ENCODE peak calls at places on chromosomes 13 and 19, in five cellular contexts. Z is choroid plexus epithelial cell, S is psoas muscle, P is brain microvascular endothelial cell, K is fibroblast of lung. G is an unnamed sample.

GRCh38 chr13:92842145-92842544 is 384.5 kb upstream of the GPC6 start:
- DNase-seq in Z (peak; percentile 95), P (peak; percentile 89), S (no peak), K (peak; percentile 97), G (no peak)

GRCh38 chr19:4980838-4981680 is 12.1 kb downstream of the KDM4B start:
- DNase-seq in P (no peak), Z (no peak), K (no peak), S (no peak), G (no peak)

GRCh38 chr19:15453091-15453498 is 3.3 kb upstream of the WIZ start:
- DNase-seq in Z (no peak), K (no peak), P (no peak), S (no peak), G (no peak)

GRCh38 chr19:39590265-39590664 is 12.1 kb upstream of the LGALS13 start:
- DNase-seq in K (peak; percentile 2), S (no peak), Z (peak; percentile 18), P (peak; percentile 12), G (no peak)

GRCh38 chr13:49976314-49977258 is 20.3 kb upstream of the TRIM13 start:
- DNase-seq in K (peak; percentile 63), S (peak; percentile 64), P (peak; percentile 40), Z (peak; percentile 85), G (peak; percentile 74)

GRCh38 chr19:47471733-47472457 is at the start of gene SLC8A2:
- DNase-seq in S (peak; percentile 43), P (peak; percentile 75), K (peak; percentile 84), Z (peak; percentile 84), G (no peak)

GRCh38 chr13:40143559-40143958 is 488.1 kb downstream of the COG6 start:
- DNase-seq in S (no peak), P (no peak), K (no peak), Z (no peak), G (no peak)

GRCh38 chr13:51978836-51979556 is 32.3 kb downstream of the ATP7B start:
- DNase-seq in Z (peak; percentile 17), P (no peak), S (no peak), K (no peak), G (peak; percentile 73)

GRCh38 chr13:111488466-111489132 is 168.2 kb downstream of the TEX29 start:
- DNase-seq in P (no peak), K (no peak), S (no peak), Z (no peak), G (no peak)

GRCh38 chr13:104987621-104988020 is 1547.8 kb downstream of the EFNB2 start:
- DNase-seq in S (no peak), K (no peak), Z (no peak), P (no peak), G (no peak)

GRCh38 chr13:100434010-100434763 is 154.4 kb downstream of the GGACT start:
- DNase-seq in K (peak; percentile 73), S (no peak), Z (peak; percentile 87), P (peak; percentile 62), G (no peak)

GRCh38 chr19:17775245-17775927 is 19.6 kb upstream of the B3GNT3 start:
- DNase-seq in Z (peak; percentile 52), P (peak; percentile 46), K (no peak), S (no peak), G (no peak)

GRCh38 chr13:21203132-21203531 is 26.7 kb downstream of the MRPL57 start:
- DNase-seq in Z (peak; percentile 14), P (peak; percentile 1), S (no peak), K (no peak), G (no peak)

GRCh38 chr19:18322318-18322758 is 538 bp downstream of the LSM4 start:
- DNase-seq in Z (peak; percentile 67), S (peak; percentile 49), P (peak; percentile 64), K (peak; percentile 69), G (peak; percentile 91)

GRCh38 chr13:66967825-66968597 is 262.1 kb downstream of the PCDH9 start:
- DNase-seq in P (no peak), Z (peak; percentile 17), S (no peak), K (no peak), G (no peak)

GRCh38 chr19:2731181-2732117 is 8.4 kb downstream of the SLC39A3 start:
- DNase-seq in P (no peak), Z (no peak), S (no peak), K (no peak), G (no peak)

GRCh38 chr13:52599853-52600603 is 42.2 kb upstream of the HNRNPA1L2 start:
- DNase-seq in K (peak; percentile 35), S (peak; percentile 30), Z (peak; percentile 41), P (no peak), G (peak; percentile 60)

GRCh38 chr13:44141213-44141724 is 232.4 kb upstream of the SERP2 start:
- DNase-seq in Z (no peak), K (peak; percentile 27), S (no peak), P (no peak), G (no peak)

GRCh38 chr19:36577271-36577996 is 4.3 kb upstream of the ZNF529 start:
- DNase-seq in S (no peak), K (peak; percentile 58), P (peak; percentile 43), Z (peak; percentile 11), G (no peak)

GRCh38 chr13:64556391-64556790 is 2673.7 kb downstream of the PCDH9 start:
- DNase-seq in Z (peak; percentile 8), P (no peak), K (peak; percentile 54), S (no peak), G (no peak)

GRCh38 chr19:45130888-45131615 is 29.7 kb downstream of the NKPD1 start:
- DNase-seq in Z (peak; percentile 24), P (no peak), S (no peak), K (peak; percentile 24), G (peak; percentile 56)

GRCh38 chr19:39325778-39326680 is 5.4 kb upstream of the LRFN1 start:
- DNase-seq in K (no peak), Z (no peak), S (no peak), P (peak; percentile 9), G (no peak)

GRCh38 chr19:17260842-17261325 is 3.7 kb downstream of the USHBP1 start:
- DNase-seq in Z (peak; percentile 78), S (peak; percentile 83), K (peak; percentile 50), P (peak; percentile 48), G (peak; percentile 94)

GRCh38 chr19:33214621-33215020 is 11.0 kb downstream of the SLC7A10 start:
- DNase-seq in Z (peak; percentile 72), S (no peak), K (peak; percentile 19), P (peak; percentile 24), G (no peak)

GRCh38 chr13:49627831-49628652 is at the start of gene ARL11:
- DNase-seq in Z (no peak), S (peak; percentile 59), K (no peak), P (no peak), G (peak; percentile 91)

GRCh38 chr13:63351533-63351932 is 1935.9 kb upstream of the PCDH20 start:
- DNase-seq in P (no peak), K (peak; percentile 1), S (no peak), Z (peak; percentile 15), G (no peak)

GRCh38 chr13:28983661-28984060 is 163.5 kb downstream of the MTUS2 start:
- DNase-seq in S (no peak), K (no peak), Z (no peak), P (no peak), G (no peak)

GRCh38 chr13:94128430-94128829 is 351.1 kb downstream of the DCT start:
- DNase-seq in Z (no peak), P (no peak), S (peak; percentile 7), K (peak; percentile 70), G (no peak)

GRCh38 chr13:43800828-43801227 is 14.1 kb upstream of the ENOX1 start:
- DNase-seq in Z (no peak), S (no peak), P (no peak), K (no peak), G (no peak)

DNA sequence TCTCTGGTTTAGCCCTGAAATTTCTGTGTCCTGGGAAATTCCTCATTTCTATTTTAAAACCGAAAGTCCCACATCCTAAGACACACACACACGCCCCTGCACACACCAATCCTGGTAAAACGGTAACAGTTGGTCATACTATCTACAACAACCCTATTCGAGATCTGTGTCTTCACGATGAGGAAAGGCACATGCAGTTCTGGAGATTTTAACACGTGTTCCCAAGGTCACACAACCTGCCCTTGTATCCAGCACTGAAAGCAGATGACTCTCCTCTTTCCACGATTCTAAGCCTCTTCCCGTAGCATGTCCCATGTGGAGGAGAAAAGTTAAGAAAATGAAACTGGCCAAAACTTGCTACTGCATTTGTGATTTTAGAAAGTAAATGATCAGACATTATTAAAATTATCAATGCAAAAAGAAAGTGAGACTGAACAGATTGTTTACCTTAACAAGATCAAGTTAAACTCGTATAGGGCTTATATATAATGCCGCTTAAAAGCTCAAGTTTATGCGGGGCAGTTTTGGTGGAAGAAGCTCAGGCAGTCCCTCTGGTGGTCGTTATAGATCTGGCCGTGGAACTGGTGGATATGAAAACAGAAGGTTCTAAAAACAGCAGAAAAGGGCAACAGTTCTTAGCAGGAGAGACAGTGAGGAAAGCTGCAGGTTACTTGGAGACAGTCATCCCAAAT is 32.7 kb downstream of the VSTM1 start:
- DNase-seq in P (no peak), Z (peak; percentile 52), K (no peak), S (no peak), G (no peak)
- TF ChIP-seq CTCF in P (peak; percentile 75), Z (peak; percentile 76), K (peak; percentile 56), S (no peak), G (no peak)

DNA sequence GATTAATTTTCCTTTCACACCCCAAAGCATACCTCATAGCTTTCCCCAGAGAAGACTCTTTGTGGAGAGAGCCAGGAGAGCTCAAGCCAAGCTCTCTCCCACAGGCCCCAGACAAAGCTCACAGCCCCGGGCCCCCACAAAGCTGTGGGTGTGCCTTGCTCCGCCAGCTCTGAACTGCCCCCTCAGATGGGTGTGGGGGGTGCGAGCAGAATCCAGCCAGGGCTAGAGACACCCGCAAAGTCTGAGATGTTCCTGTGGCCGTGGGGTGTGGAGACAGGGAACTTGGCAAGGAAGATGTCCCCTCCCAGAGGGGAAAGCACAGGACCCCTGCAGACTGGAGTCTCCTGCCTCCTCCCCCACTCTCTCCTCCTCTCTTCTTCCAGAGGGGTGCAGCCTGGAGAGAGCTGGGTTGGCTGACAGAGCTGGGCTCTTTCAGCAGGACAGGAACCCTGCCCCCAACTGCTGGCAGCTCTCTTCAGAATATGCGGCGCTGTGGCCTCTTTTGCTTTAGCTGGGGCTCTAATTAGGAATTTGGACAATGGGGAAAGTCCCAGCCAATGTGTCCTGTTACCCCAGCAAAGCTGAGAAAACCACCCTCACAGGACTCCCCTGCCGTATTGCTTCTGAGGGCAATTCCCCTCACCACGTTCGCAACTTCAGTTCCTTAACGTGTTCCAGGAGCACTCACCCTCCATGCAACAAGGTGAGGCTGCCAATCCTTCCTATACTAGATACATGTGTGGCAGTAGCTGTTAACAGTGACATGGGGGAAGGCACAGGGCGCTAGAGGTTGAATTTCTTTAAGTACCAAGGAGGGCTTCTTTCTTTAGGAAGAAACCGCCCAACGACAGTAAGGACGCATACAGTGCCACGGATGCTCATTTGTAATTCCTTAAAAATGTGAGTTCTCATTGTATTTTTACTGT is 170.0 kb downstream of the COL4A1 start:
- DNase-seq in K (no peak), Z (no peak), P (no peak), S (no peak), G (no peak)
- H3K4me3 ChIP-seq in K (no peak overlapping the region), Z (no peak overlapping the region), P (no peak overlapping the region), S (peak overlapping the region; percentile 64), G (no peak overlapping the region)

GRCh38 chr19:31548941-31549340 is 199.7 kb upstream of the TSHZ3 start:
- DNase-seq in S (no peak), K (peak; percentile 6), P (peak; percentile 2), Z (peak; percentile 69), G (no peak)
- TF ChIP-seq CTCF in S (peak; percentile 36), K (peak; percentile 65), P (peak; percentile 42), Z (peak; percentile 87), G (peak; percentile 18)

DNA sequence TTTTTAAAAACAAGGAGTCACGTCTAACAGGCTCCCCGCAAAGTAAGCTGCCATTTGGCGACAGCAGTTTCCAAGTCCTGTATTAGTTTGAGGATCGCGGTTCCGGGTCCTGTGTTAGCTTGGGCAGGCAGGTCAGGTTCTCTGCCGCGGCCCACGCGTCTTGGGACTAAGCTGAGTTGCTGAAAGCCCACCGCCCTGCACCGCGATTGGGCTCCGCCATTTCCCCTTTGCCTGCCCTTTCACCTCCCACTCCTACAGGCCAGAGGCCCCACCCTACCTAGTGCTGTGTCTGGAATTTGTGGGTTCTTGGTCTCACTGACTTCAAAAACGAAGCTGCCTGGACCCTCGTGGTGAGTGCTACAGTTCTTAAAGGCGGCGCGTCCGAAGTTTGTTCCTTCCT is 6.8 kb downstream of the PARP4 start:
- DNase-seq in Z (no peak), P (no peak), S (no peak), K (no peak), G (no peak)
- H3K4me3 ChIP-seq in Z (no peak overlapping the region), P (no peak overlapping the region), S (no peak overlapping the region), K (no peak overlapping the region), G (no peak overlapping the region)